ENCODE peak calls at places on chromosomes 7 and 10, in nine cellular contexts. One of them, this sample, is unnamed.

GRCh38 chr10:131219584-131219886 is 92.0 kb downstream of the TCERG1L start:
- DNase-seq in lower lobe of right lung: no peak
- DNase-seq in stomach: no peak
- DNase-seq in CD4-positive, alpha-beta memory T cell: no peak
- DNase-seq in heart right ventricle: no peak
- DNase-seq in cardiac muscle cell: no peak
- DNase-seq in adrenal gland: no peak
- DNase-seq in naive thymus-derived CD4-positive, alpha-beta T cell: no peak
- DNase-seq in pancreas: peak; percentile 38
- DNase-seq in this sample: no peak

GRCh38 chr7:116182023-116182422 is 28.3 kb upstream of the TES start:
- DNase-seq in pancreas: peak; percentile 51
- DNase-seq in CD4-positive, alpha-beta memory T cell: no peak
- DNase-seq in naive thymus-derived CD4-positive, alpha-beta T cell: no peak
- DNase-seq in stomach: no peak
- DNase-seq in adrenal gland: no peak
- DNase-seq in lower lobe of right lung: no peak
- DNase-seq in cardiac muscle cell: no peak
- DNase-seq in heart right ventricle: no peak
- DNase-seq in this sample: no peak

GRCh38 chr7:101121996-101122932 is 4.6 kb upstream of the SERPINE1 start:
- DNase-seq in pancreas: no peak
- DNase-seq in naive thymus-derived CD4-positive, alpha-beta T cell: no peak
- DNase-seq in lower lobe of right lung: peak; percentile 58
- DNase-seq in cardiac muscle cell: peak; percentile 88
- DNase-seq in stomach: peak; percentile 40
- DNase-seq in heart right ventricle: peak; percentile 87
- DNase-seq in adrenal gland: peak; percentile 80
- DNase-seq in CD4-positive, alpha-beta memory T cell: no peak
- DNase-seq in this sample: peak; percentile 59

GRCh38 chr7:85177316-85177715 is 9.5 kb downstream of the SEMA3D start:
- DNase-seq in stomach: no peak
- DNase-seq in adrenal gland: no peak
- DNase-seq in pancreas: no peak
- DNase-seq in CD4-positive, alpha-beta memory T cell: no peak
- DNase-seq in naive thymus-derived CD4-positive, alpha-beta T cell: no peak
- DNase-seq in heart right ventricle: no peak
- DNase-seq in lower lobe of right lung: no peak
- DNase-seq in cardiac muscle cell: no peak
- DNase-seq in this sample: no peak

GRCh38 chr10:4519691-4520402 is 306.2 kb upstream of the AKR1E2 start:
- DNase-seq in adrenal gland: no peak
- DNase-seq in cardiac muscle cell: no peak
- DNase-seq in CD4-positive, alpha-beta memory T cell: no peak
- DNase-seq in lower lobe of right lung: no peak
- DNase-seq in naive thymus-derived CD4-positive, alpha-beta T cell: no peak
- DNase-seq in stomach: no peak
- DNase-seq in pancreas: no peak
- DNase-seq in heart right ventricle: no peak
- DNase-seq in this sample: no peak

GRCh38 chr7:22672892-22673637 is 53.9 kb upstream of the IL6 start:
- DNase-seq in stomach: no peak
- DNase-seq in CD4-positive, alpha-beta memory T cell: no peak
- DNase-seq in lower lobe of right lung: no peak
- DNase-seq in pancreas: no peak
- DNase-seq in naive thymus-derived CD4-positive, alpha-beta T cell: no peak
- DNase-seq in adrenal gland: no peak
- DNase-seq in cardiac muscle cell: no peak
- DNase-seq in heart right ventricle: no peak
- DNase-seq in this sample: no peak

GRCh38 chr10:108465871-108466641 is 1301.5 kb upstream of the SORCS1 start:
- DNase-seq in adrenal gland: no peak
- DNase-seq in stomach: peak; percentile 71
- DNase-seq in naive thymus-derived CD4-positive, alpha-beta T cell: no peak
- DNase-seq in heart right ventricle: peak; percentile 4
- DNase-seq in CD4-positive, alpha-beta memory T cell: no peak
- DNase-seq in lower lobe of right lung: peak; percentile 55
- DNase-seq in cardiac muscle cell: peak; percentile 20
- DNase-seq in pancreas: peak; percentile 80
- DNase-seq in this sample: peak; percentile 53

GRCh38 chr10:103145860-103146466 is 47.1 kb downstream of the NT5C2 start:
- DNase-seq in cardiac muscle cell: peak; percentile 60
- DNase-seq in pancreas: peak; percentile 67
- DNase-seq in CD4-positive, alpha-beta memory T cell: no peak
- DNase-seq in heart right ventricle: peak; percentile 91
- DNase-seq in lower lobe of right lung: no peak
- DNase-seq in naive thymus-derived CD4-positive, alpha-beta T cell: no peak
- DNase-seq in adrenal gland: peak; percentile 94
- DNase-seq in stomach: peak; percentile 76
- DNase-seq in this sample: peak; percentile 75

GRCh38 chr10:104417629-104418292 is 64.1 kb downstream of the CFAP58 start:
- DNase-seq in lower lobe of right lung: no peak
- DNase-seq in cardiac muscle cell: no peak
- DNase-seq in adrenal gland: no peak
- DNase-seq in naive thymus-derived CD4-positive, alpha-beta T cell: no peak
- DNase-seq in heart right ventricle: no peak
- DNase-seq in stomach: no peak
- DNase-seq in pancreas: no peak
- DNase-seq in CD4-positive, alpha-beta memory T cell: no peak
- DNase-seq in this sample: no peak

GRCh38 chr7:54542920-54543539 is 855 bp downstream of the VSTM2A start:
- DNase-seq in pancreas: no peak
- DNase-seq in adrenal gland: no peak
- DNase-seq in lower lobe of right lung: no peak
- DNase-seq in naive thymus-derived CD4-positive, alpha-beta T cell: no peak
- DNase-seq in heart right ventricle: no peak
- DNase-seq in CD4-positive, alpha-beta memory T cell: no peak
- DNase-seq in cardiac muscle cell: peak; percentile 80
- DNase-seq in stomach: no peak
- DNase-seq in this sample: no peak
- H3K27me3 ChIP-seq in pancreas: no peaks in the 10 kb centered on the region
- H3K27me3 ChIP-seq in adrenal gland: peaks cover 13% of the 10 kb centered on the region
- H3K27me3 ChIP-seq in lower lobe of right lung: peaks cover 64% of the 10 kb centered on the region
- H3K27me3 ChIP-seq in naive thymus-derived CD4-positive, alpha-beta T cell: peaks cover 5% of the 10 kb centered on the region
- H3K27me3 ChIP-seq in heart right ventricle: peaks cover 75% of the 10 kb centered on the region
- H3K27me3 ChIP-seq in CD4-positive, alpha-beta memory T cell: peaks cover 4% of the 10 kb centered on the region
- H3K27me3 ChIP-seq in cardiac muscle cell: peaks cover 88% of the 10 kb centered on the region
- H3K27me3 ChIP-seq in stomach: peaks cover 67% of the 10 kb centered on the region
- H3K27me3 ChIP-seq in this sample: no peaks in the 10 kb centered on the region

GRCh38 chr10:29144126-29144525 is 144.7 kb upstream of the LYZL1 start:
- DNase-seq in naive thymus-derived CD4-positive, alpha-beta T cell: no peak
- DNase-seq in stomach: no peak
- DNase-seq in heart right ventricle: no peak
- DNase-seq in CD4-positive, alpha-beta memory T cell: no peak
- DNase-seq in cardiac muscle cell: no peak
- DNase-seq in lower lobe of right lung: no peak
- DNase-seq in adrenal gland: no peak
- DNase-seq in pancreas: no peak
- DNase-seq in this sample: no peak

GRCh38 chr10:29140991-29141390 is 147.9 kb upstream of the LYZL1 start:
- DNase-seq in cardiac muscle cell: no peak
- DNase-seq in stomach: no peak
- DNase-seq in pancreas: no peak
- DNase-seq in adrenal gland: no peak
- DNase-seq in heart right ventricle: no peak
- DNase-seq in naive thymus-derived CD4-positive, alpha-beta T cell: no peak
- DNase-seq in CD4-positive, alpha-beta memory T cell: no peak
- DNase-seq in lower lobe of right lung: no peak
- DNase-seq in this sample: no peak

GRCh38 chr10:29142516-29143314 is 146.2 kb upstream of the LYZL1 start:
- DNase-seq in adrenal gland: no peak
- DNase-seq in stomach: no peak
- DNase-seq in heart right ventricle: no peak
- DNase-seq in pancreas: no peak
- DNase-seq in cardiac muscle cell: peak; percentile 28
- DNase-seq in naive thymus-derived CD4-positive, alpha-beta T cell: no peak
- DNase-seq in CD4-positive, alpha-beta memory T cell: no peak
- DNase-seq in lower lobe of right lung: no peak
- DNase-seq in this sample: peak; percentile 79

GRCh38 chr10:29140151-29140550 is 148.7 kb upstream of the LYZL1 start:
- DNase-seq in heart right ventricle: no peak
- DNase-seq in adrenal gland: no peak
- DNase-seq in naive thymus-derived CD4-positive, alpha-beta T cell: no peak
- DNase-seq in stomach: no peak
- DNase-seq in pancreas: no peak
- DNase-seq in lower lobe of right lung: no peak
- DNase-seq in cardiac muscle cell: no peak
- DNase-seq in CD4-positive, alpha-beta memory T cell: no peak
- DNase-seq in this sample: no peak

GRCh38 chr10:29141761-29142160 is 147.1 kb upstream of the LYZL1 start:
- DNase-seq in naive thymus-derived CD4-positive, alpha-beta T cell: no peak
- DNase-seq in CD4-positive, alpha-beta memory T cell: no peak
- DNase-seq in pancreas: no peak
- DNase-seq in adrenal gland: no peak
- DNase-seq in cardiac muscle cell: no peak
- DNase-seq in lower lobe of right lung: no peak
- DNase-seq in stomach: peak; percentile 35
- DNase-seq in heart right ventricle: no peak
- DNase-seq in this sample: no peak
- H3K27ac ChIP-seq in naive thymus-derived CD4-positive, alpha-beta T cell: no peak overlapping the region
- H3K27ac ChIP-seq in CD4-positive, alpha-beta memory T cell: no peak overlapping the region
- H3K27ac ChIP-seq in pancreas: no peak overlapping the region
- H3K27ac ChIP-seq in adrenal gland: no peak overlapping the region
- H3K27ac ChIP-seq in cardiac muscle cell: peak overlapping the region; percentile 50
- H3K27ac ChIP-seq in lower lobe of right lung: no peak overlapping the region
- H3K27ac ChIP-seq in stomach: no peak overlapping the region
- H3K27ac ChIP-seq in heart right ventricle: no peak overlapping the region
- H3K27ac ChIP-seq in this sample: no peak overlapping the region

GRCh38 chr7:66901941-66902843 is 18.8 kb upstream of the TMEM248 start:
- DNase-seq in cardiac muscle cell: no peak
- DNase-seq in heart right ventricle: no peak
- DNase-seq in pancreas: peak; percentile 54
- DNase-seq in stomach: no peak
- DNase-seq in naive thymus-derived CD4-positive, alpha-beta T cell: no peak
- DNase-seq in CD4-positive, alpha-beta memory T cell: no peak
- DNase-seq in adrenal gland: no peak
- DNase-seq in lower lobe of right lung: no peak
- DNase-seq in this sample: no peak
- H3K4me3 ChIP-seq in cardiac muscle cell: no peak overlapping the region
- H3K4me3 ChIP-seq in heart right ventricle: no peak overlapping the region
- H3K4me3 ChIP-seq in pancreas: no peak overlapping the region
- H3K4me3 ChIP-seq in stomach: no peak overlapping the region
- H3K4me3 ChIP-seq in naive thymus-derived CD4-positive, alpha-beta T cell: no peak overlapping the region
- H3K4me3 ChIP-seq in CD4-positive, alpha-beta memory T cell: no peak overlapping the region
- H3K4me3 ChIP-seq in adrenal gland: no peak overlapping the region
- H3K4me3 ChIP-seq in lower lobe of right lung: no peak overlapping the region
- H3K4me3 ChIP-seq in this sample: no peak overlapping the region

GRCh38 chr10:99236627-99237309 is 1.1 kb upstream of the HPSE2 start:
- DNase-seq in adrenal gland: no peak
- DNase-seq in lower lobe of right lung: no peak
- DNase-seq in cardiac muscle cell: peak; percentile 17
- DNase-seq in naive thymus-derived CD4-positive, alpha-beta T cell: no peak
- DNase-seq in heart right ventricle: no peak
- DNase-seq in CD4-positive, alpha-beta memory T cell: no peak
- DNase-seq in pancreas: no peak
- DNase-seq in stomach: no peak
- DNase-seq in this sample: no peak
- H3K27me3 ChIP-seq in adrenal gland: peaks cover 63% of the 10 kb centered on the region
- H3K27me3 ChIP-seq in lower lobe of right lung: peaks cover 74% of the 10 kb centered on the region
- H3K27me3 ChIP-seq in cardiac muscle cell: peaks cover 84% of the 10 kb centered on the region
- H3K27me3 ChIP-seq in naive thymus-derived CD4-positive, alpha-beta T cell: peaks cover 11% of the 10 kb centered on the region
- H3K27me3 ChIP-seq in heart right ventricle: peaks cover 65% of the 10 kb centered on the region
- H3K27me3 ChIP-seq in CD4-positive, alpha-beta memory T cell: peaks cover 31% of the 10 kb centered on the region
- H3K27me3 ChIP-seq in pancreas: no peaks in the 10 kb centered on the region
- H3K27me3 ChIP-seq in stomach: peaks cover 75% of the 10 kb centered on the region
- H3K27me3 ChIP-seq in this sample: peaks cover 38% of the 10 kb centered on the region

GRCh38 chr7:105250239-105250638 is 138.5 kb downstream of the SRPK2 start:
- DNase-seq in heart right ventricle: no peak
- DNase-seq in pancreas: no peak
- DNase-seq in CD4-positive, alpha-beta memory T cell: no peak
- DNase-seq in lower lobe of right lung: no peak
- DNase-seq in adrenal gland: no peak
- DNase-seq in naive thymus-derived CD4-positive, alpha-beta T cell: no peak
- DNase-seq in stomach: no peak
- DNase-seq in cardiac muscle cell: no peak
- DNase-seq in this sample: no peak
- H3K27ac ChIP-seq in heart right ventricle: no peak overlapping the region
- H3K27ac ChIP-seq in pancreas: no peak overlapping the region
- H3K27ac ChIP-seq in CD4-positive, alpha-beta memory T cell: no peak overlapping the region
- H3K27ac ChIP-seq in lower lobe of right lung: no peak overlapping the region
- H3K27ac ChIP-seq in adrenal gland: no peak overlapping the region
- H3K27ac ChIP-seq in naive thymus-derived CD4-positive, alpha-beta T cell: no peak overlapping the region
- H3K27ac ChIP-seq in stomach: no peak overlapping the region
- H3K27ac ChIP-seq in cardiac muscle cell: no peak overlapping the region
- H3K27ac ChIP-seq in this sample: no peak overlapping the region

GRCh38 chr10:117163954-117164292 is 25.9 kb upstream of the VAX1 start:
- DNase-seq in stomach: no peak
- DNase-seq in naive thymus-derived CD4-positive, alpha-beta T cell: no peak
- DNase-seq in pancreas: no peak
- DNase-seq in adrenal gland: no peak
- DNase-seq in cardiac muscle cell: no peak
- DNase-seq in heart right ventricle: no peak
- DNase-seq in CD4-positive, alpha-beta memory T cell: no peak
- DNase-seq in lower lobe of right lung: no peak
- DNase-seq in this sample: no peak

GRCh38 chr10:117166420-117167345 is 28.6 kb upstream of the VAX1 start:
- DNase-seq in lower lobe of right lung: no peak
- DNase-seq in stomach: no peak
- DNase-seq in CD4-positive, alpha-beta memory T cell: no peak
- DNase-seq in naive thymus-derived CD4-positive, alpha-beta T cell: no peak
- DNase-seq in pancreas: no peak
- DNase-seq in cardiac muscle cell: no peak
- DNase-seq in heart right ventricle: no peak
- DNase-seq in adrenal gland: no peak
- DNase-seq in this sample: no peak

GRCh38 chr10:117165557-117166419 is 27.7 kb upstream of the VAX1 start:
- DNase-seq in cardiac muscle cell: peak; percentile 76
- DNase-seq in adrenal gland: peak; percentile 47
- DNase-seq in pancreas: peak; percentile 83
- DNase-seq in lower lobe of right lung: peak; percentile 59
- DNase-seq in heart right ventricle: peak; percentile 13
- DNase-seq in naive thymus-derived CD4-positive, alpha-beta T cell: peak; percentile 22
- DNase-seq in CD4-positive, alpha-beta memory T cell: no peak
- DNase-seq in stomach: no peak
- DNase-seq in this sample: peak; percentile 50

GRCh38 chr10:117163061-117163953 is 25.2 kb upstream of the VAX1 start:
- DNase-seq in naive thymus-derived CD4-positive, alpha-beta T cell: no peak
- DNase-seq in heart right ventricle: no peak
- DNase-seq in stomach: no peak
- DNase-seq in lower lobe of right lung: no peak
- DNase-seq in cardiac muscle cell: peak; percentile 51
- DNase-seq in adrenal gland: no peak
- DNase-seq in pancreas: peak; percentile 72
- DNase-seq in CD4-positive, alpha-beta memory T cell: no peak
- DNase-seq in this sample: no peak

DNA sequence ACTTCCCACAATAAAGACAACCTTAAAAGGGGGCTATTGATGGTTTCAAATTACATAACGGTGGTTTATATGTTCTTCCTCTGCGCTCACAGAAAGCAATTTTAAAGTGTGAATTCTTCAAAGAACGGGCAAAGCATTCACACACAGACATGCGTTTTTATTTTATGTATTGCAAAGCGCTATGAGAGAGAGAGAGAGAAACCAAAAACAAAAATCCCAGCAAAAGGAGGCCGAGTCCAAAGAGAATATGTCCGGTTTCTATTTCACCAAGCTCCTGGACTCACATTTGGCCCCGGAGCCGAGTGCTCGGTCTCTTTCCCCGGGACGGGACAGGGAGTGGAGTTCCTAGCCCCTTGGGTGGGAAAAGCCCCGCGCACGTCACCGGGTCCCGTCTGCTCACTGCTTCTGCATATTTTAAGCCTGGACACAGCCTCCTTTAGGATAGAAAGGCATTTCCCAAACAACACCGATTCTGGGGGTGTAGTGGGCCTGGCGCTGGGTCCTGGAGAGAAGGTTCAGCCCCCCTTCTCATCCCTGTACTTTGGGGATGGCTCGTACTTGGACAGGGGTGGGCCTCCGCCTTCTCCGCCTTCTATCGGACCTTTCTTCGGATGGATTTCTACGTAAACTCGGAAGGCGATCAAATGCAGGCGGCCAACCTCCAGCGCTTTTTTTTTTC is 26.9 kb upstream of the VAX1 start:
- DNase-seq in CD4-positive, alpha-beta memory T cell: no peak
- DNase-seq in naive thymus-derived CD4-positive, alpha-beta T cell: no peak
- DNase-seq in lower lobe of right lung: no peak
- DNase-seq in adrenal gland: no peak
- DNase-seq in stomach: no peak
- DNase-seq in pancreas: no peak
- DNase-seq in heart right ventricle: no peak
- DNase-seq in cardiac muscle cell: no peak
- DNase-seq in this sample: no peak
- H3K4me3 ChIP-seq in CD4-positive, alpha-beta memory T cell: no peak overlapping the region
- H3K4me3 ChIP-seq in naive thymus-derived CD4-positive, alpha-beta T cell: no peak overlapping the region
- H3K4me3 ChIP-seq in lower lobe of right lung: peak overlapping the region; percentile 40
- H3K4me3 ChIP-seq in adrenal gland: no peak overlapping the region
- H3K4me3 ChIP-seq in stomach: peak overlapping the region; percentile 46
- H3K4me3 ChIP-seq in pancreas: no peak overlapping the region
- H3K4me3 ChIP-seq in heart right ventricle: no peak overlapping the region
- H3K4me3 ChIP-seq in cardiac muscle cell: no peak overlapping the region
- H3K4me3 ChIP-seq in this sample: no peak overlapping the region